ENCODE peak calls at places on chromosomes 5 and 9, in seven cellular contexts. F is MCF 10A, G is astrocyte of the spinal cord, N is epithelial cell of esophagus, B is pancreas, D is kidney epithelial cell, Q is WTC11. T is an unnamed sample.

GRCh38 chr5:9348296-9348996 is 197.4 kb downstream of the SEMA5A start:
- DNase-seq in F (peak), G (peak), N (peak), B (no peak), D (no peak), Q (no peak), T (no peak)

GRCh38 chr9:35618854-35619799 is 914 bp upstream of the CD72 start:
- DNase-seq in F (no peak), G (no peak), N (no peak), B (no peak), D (no peak), Q (no peak), T (no peak)

GRCh38 chr9:35811364-35812024 is 568 bp downstream of the SPAG8 start:
- DNase-seq in F (peak), G (no peak), N (no peak), B (peak), D (no peak), Q (no peak), T (no peak)

GRCh38 chr5:39231705-39232525 is 12.6 kb upstream of the FYB1 start:
- DNase-seq in F (peak), G (peak), N (peak), B (no peak), D (no peak), Q (no peak), T (no peak)

GRCh38 chr9:133889498-133890301 is 102.4 kb downstream of the VAV2 start:
- DNase-seq in F (peak), G (no peak), N (peak), B (no peak), D (no peak), Q (no peak), T (no peak)

GRCh38 chr5:142082182-142082781 is 26.3 kb upstream of the NDFIP1 start:
- DNase-seq in F (no peak), G (no peak), N (no peak), B (no peak), D (no peak), Q (no peak), T (no peak)

GRCh38 chr9:19748278-19749126 is 40.3 kb downstream of the SLC24A2 start:
- DNase-seq in F (peak), G (no peak), N (peak), B (no peak), D (no peak), Q (no peak), T (no peak)

GRCh38 chr5:172105811-172106210 is 82.2 kb downstream of the STK10 start:
- DNase-seq in F (no peak), G (no peak), N (no peak), B (no peak), D (no peak), Q (no peak), T (no peak)

GRCh38 chr5:78758169-78758839 is 109.7 kb upstream of the LHFPL2 start:
- DNase-seq in F (no peak), G (peak), N (no peak), B (no peak), D (no peak), Q (no peak), T (no peak)

GRCh38 chr5:127838661-127839060 is 135.5 kb downstream of the CCDC192 start:
- DNase-seq in F (peak), G (peak), N (peak), B (no peak), D (no peak), Q (no peak), T (peak)

GRCh38 chr5:126369083-126369482 is 54.1 kb upstream of the GRAMD2B start:
- DNase-seq in F (no peak), G (no peak), N (no peak), B (no peak), D (no peak), Q (no peak), T (no peak)

GRCh38 chr5:5523066-5523505 is 100.6 kb downstream of the ICE1 start:
- DNase-seq in F (no peak), G (peak), N (no peak), B (no peak), D (no peak), Q (no peak), T (no peak)

GRCh38 chr5:150945501-150945900 is 40.7 kb upstream of the ZNF300 start:
- DNase-seq in F (no peak), G (peak), N (peak), B (no peak), D (no peak), Q (no peak), T (no peak)

GRCh38 chr9:68446836-68447235 is 90.4 kb downstream of the PGM5 start:
- DNase-seq in F (no peak), G (no peak), N (no peak), B (no peak), D (no peak), Q (no peak), T (peak)

GRCh38 chr5:54013556-54014157 is 296.7 kb downstream of the ARL15 start:
- DNase-seq in F (peak), G (peak), N (peak), B (no peak), D (peak), Q (no peak), T (peak)

GRCh38 chr5:170478306-170478705 is 25.5 kb upstream of the KCNIP1 start:
- DNase-seq in F (no peak), G (no peak), N (no peak), B (no peak), D (no peak), Q (no peak), T (no peak)

GRCh38 chr9:1460143-1460769 is 410.1 kb downstream of the DMRT2 start:
- DNase-seq in F (peak), G (no peak), N (peak), B (no peak), D (no peak), Q (peak), T (peak)

GRCh38 chr5:98768160-98769005 is 5.1 kb upstream of the RGMB start:
- DNase-seq in F (peak), G (peak), N (peak), B (peak), D (no peak), Q (peak), T (peak)

GRCh38 chr5:112655513-112655912 is 82.2 kb upstream of the APC start:
- DNase-seq in F (no peak), G (no peak), N (no peak), B (no peak), D (no peak), Q (no peak), T (no peak)

GRCh38 chr5:21219255-21219654 is 1231.3 kb upstream of the CDH18 start:
- DNase-seq in F (peak), G (peak), N (peak), B (no peak), D (no peak), Q (no peak), T (no peak)

GRCh38 chr9:135736265-135736978 is 34.4 kb downstream of the KCNT1 start:
- DNase-seq in F (no peak), G (no peak), N (no peak), B (no peak), D (no peak), Q (no peak), T (no peak)

GRCh38 chr9:126893079-126893478 is 21.5 kb upstream of the RALGPS1 start:
- DNase-seq in F (no peak), G (no peak), N (no peak), B (no peak), D (no peak), Q (no peak), T (no peak)

GRCh38 chr5:54990751-54991349 is 5.5 kb upstream of the ESM1 start:
- DNase-seq in F (peak), G (peak), N (peak), B (no peak), D (no peak), Q (no peak), T (no peak)

GRCh38 chr9:135294826-135295225 is 184.8 kb upstream of the PPP1R26 start:
- DNase-seq in F (peak), G (no peak), N (no peak), B (peak), D (no peak), Q (peak), T (no peak)

GRCh38 chr5:430214-430925 is 12.6 kb upstream of the EXOC3 start:
- DNase-seq in F (no peak), G (no peak), N (no peak), B (no peak), D (no peak), Q (no peak), T (no peak)

GRCh38 chr9:91841591-91841990 is 108.4 kb downstream of the ROR2 start:
- DNase-seq in F (no peak), G (no peak), N (no peak), B (no peak), D (no peak), Q (no peak), T (no peak)

GRCh38 chr5:74412064-74412463 is 228.5 kb downstream of the ENC1 start:
- DNase-seq in F (no peak), G (no peak), N (no peak), B (no peak), D (no peak), Q (peak), T (no peak)

GRCh38 chr5:60178101-60178500 is 284.6 kb upstream of the PDE4D start:
- DNase-seq in F (no peak), G (peak), N (no peak), B (no peak), D (no peak), Q (no peak), T (no peak)

GRCh38 chr5:111553889-111554288 is 41.6 kb upstream of the STARD4 start:
- DNase-seq in F (no peak), G (no peak), N (no peak), B (no peak), D (no peak), Q (no peak), T (no peak)

GRCh38 chr9:6426117-6426516 is 13.1 kb downstream of the UHRF2 start:
- DNase-seq in F (no peak), G (peak), N (no peak), B (no peak), D (no peak), Q (no peak), T (no peak)

GRCh38 chr5:150750469-150750868 is 8.3 kb downstream of the DCTN4 start:
- DNase-seq in F (no peak), G (no peak), N (no peak), B (no peak), D (no peak), Q (no peak), T (no peak)

GRCh38 chr5:54309237-54309636 is 1.1 kb downstream of the ARL15 start:
- DNase-seq in F (peak), G (peak), N (peak), B (no peak), D (no peak), Q (no peak), T (peak)

GRCh38 chr9:98092633-98092971 is 26.4 kb downstream of the TRIM14 start:
- DNase-seq in F (no peak), G (no peak), N (peak), B (no peak), D (no peak), Q (no peak), T (no peak)

GRCh38 chr5:157740211-157740610 is 3.3 kb upstream of the LSM11 start:
- DNase-seq in F (peak), G (no peak), N (peak), B (no peak), D (no peak), Q (peak), T (no peak)
- TF ChIP-seq CTCF in F (peak), G (peak), N (peak), B (peak), D (peak), Q (peak), T (peak)

GRCh38 chr5:146388418-146388817 is 49.8 kb downstream of the POU4F3 start:
- DNase-seq in F (peak), G (peak), N (no peak), B (no peak), D (no peak), Q (no peak), T (no peak)

GRCh38 chr5:146395233-146395632 is 51.9 kb upstream of the TCERG1 start:
- DNase-seq in F (peak), G (no peak), N (no peak), B (no peak), D (no peak), Q (peak), T (no peak)

GRCh38 chr5:146394486-146394885 is 52.6 kb upstream of the TCERG1 start:
- DNase-seq in F (peak), G (no peak), N (no peak), B (no peak), D (no peak), Q (no peak), T (no peak)

DNA sequence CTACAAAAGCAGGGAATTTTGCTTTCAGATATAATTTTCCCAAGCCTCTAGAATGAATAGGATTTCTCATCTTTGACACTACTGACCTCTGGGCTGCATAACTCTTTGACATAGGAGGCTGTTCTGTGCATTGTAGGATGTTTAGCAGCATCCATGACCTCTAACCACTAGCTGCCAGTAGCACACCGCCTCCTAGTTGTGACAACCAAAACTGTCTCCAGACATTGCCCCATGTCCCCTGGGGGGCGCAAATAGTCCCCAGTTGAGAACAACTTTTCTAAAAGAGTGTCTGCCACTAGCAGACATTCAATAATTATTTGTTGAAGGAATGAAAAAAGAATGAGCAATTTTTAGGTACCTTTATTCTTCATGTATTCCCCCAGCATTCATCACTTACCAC is 51.8 kb downstream of the POU4F3 start:
- DNase-seq in F (no peak), G (no peak), N (no peak), B (no peak), D (no peak), Q (peak), T (no peak)
- TF ChIP-seq CTCF in F (peak), G (peak), N (no peak), B (no peak), D (peak), Q (peak), T (no peak)

GRCh38 chr5:130912088-130912487 is 253.0 kb downstream of the HINT1 start:
- DNase-seq in F (peak), G (no peak), N (peak), B (no peak), D (no peak), Q (no peak), T (no peak)
- TF ChIP-seq CTCF in F (peak), G (peak), N (peak), B (no peak), D (no peak), Q (no peak), T (peak)

DNA sequence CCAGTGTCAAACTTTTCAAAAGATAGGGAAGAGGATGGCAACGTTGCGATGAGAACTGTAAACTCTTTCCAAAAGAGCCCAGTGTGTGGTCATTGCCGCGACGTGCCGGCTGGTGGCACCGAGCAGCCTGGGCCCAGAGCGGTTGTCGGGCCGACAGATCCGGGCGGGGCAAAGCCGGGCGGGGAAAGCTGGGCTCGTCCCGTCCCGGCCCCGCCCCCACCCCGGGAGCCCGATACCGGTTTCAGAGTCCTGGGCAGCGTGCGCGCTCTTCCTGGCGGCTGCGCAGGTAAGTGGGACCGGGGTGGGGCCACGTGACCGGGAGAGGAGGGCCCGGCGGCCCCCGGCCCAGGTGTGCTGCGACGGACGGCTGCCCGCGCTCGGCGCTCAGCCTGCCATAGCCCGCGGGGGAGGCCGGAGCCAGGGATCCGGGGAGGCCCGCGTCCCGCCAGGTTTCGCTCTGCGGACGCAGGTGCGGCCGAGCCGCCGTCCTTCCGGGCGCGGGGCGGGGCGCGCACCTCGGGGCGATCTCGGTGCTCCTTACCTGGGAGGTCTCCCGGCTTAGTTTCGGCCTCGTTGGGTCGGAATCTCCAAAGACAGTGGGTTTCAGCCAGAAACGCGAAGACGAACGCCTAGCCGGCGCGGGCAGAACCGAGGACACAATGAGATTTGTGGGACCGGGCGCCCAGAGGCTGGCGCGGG is at the start of gene MARVELD2:
- DNase-seq in F (peak), G (peak), N (peak), B (peak), D (peak), Q (peak), T (peak)
- TF ChIP-seq CTCF in F (peak), G (peak), N (peak), B (peak), D (peak), Q (no peak), T (peak)

DNA sequence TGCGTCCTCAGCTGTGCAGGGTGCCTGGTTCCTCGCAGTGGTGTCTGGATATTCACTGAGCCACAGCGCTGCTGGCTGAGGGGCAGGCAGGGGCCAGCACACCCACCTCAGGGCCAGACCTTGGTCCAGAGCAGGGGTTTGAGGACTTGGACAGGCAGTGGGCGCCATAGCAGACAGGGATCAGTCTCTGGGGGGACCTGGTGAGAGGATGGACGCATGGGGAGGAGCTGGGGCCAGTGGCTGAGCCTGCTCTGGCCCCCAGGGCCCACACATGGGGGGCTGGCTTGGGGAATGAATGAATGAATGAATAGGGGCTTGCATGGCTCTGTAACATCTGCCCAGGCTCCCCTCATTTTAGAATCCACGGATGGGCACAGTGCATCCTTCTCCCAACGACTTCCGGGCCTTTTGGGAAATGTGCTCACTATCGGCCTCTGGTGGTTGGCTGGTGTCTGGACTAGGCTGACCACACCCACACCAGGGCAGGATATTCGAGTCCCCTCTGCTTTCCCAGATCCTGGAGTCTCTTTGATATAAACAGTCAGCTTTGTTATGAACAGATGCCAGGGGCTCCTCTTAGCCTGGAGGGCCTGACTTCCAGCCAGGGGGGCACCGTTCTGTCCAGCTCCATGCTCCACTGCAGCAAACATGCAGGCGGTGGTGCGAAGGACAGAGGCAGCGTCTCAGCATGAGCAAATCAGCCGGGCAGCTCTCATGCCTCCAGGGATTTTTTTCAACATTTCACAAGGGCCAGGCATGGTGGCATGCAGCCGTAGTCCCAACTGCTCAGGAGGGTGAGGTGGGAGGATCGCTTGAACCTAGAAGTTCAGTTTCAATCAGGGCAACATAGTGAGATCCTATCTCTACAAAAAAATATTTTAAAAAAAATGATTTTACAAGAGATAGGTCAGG is 62.6 kb downstream of the NEK6 start:
- DNase-seq in F (peak), G (peak), N (peak), B (peak), D (no peak), Q (peak), T (peak)
- TF ChIP-seq CTCF in F (peak), G (peak), N (peak), B (peak), D (peak), Q (peak), T (peak)